ENCODE peak calls at places on chromosomes 1 and 21, in five cellular contexts. One of them, this sample, is unnamed.

GRCh38 chr21:37478821-37479220 is 112.2 kb downstream of the DYRK1A start:
- DNase-seq in activated CD8-positive, alpha-beta memory T cell treated with anti-CD3 and anti-CD28 coated beads for 24 hours: no peak
- DNase-seq in stimulated activated CD4-positive, alpha-beta T cell treated with anti-CD3 and anti-CD28 coated beads, Interleukin-15, amount 100 ng/mL, for 24 hours: no peak
- DNase-seq in body of pancreas: no peak
- DNase-seq in activated naive CD4-positive, alpha-beta T cell: no peak
- DNase-seq in this sample: no peak

GRCh38 chr1:172778461-172779455 is 119.9 kb downstream of the FASLG start:
- DNase-seq in activated naive CD4-positive, alpha-beta T cell: no peak
- DNase-seq in activated CD8-positive, alpha-beta memory T cell treated with anti-CD3 and anti-CD28 coated beads for 24 hours: no peak
- DNase-seq in stimulated activated CD4-positive, alpha-beta T cell treated with anti-CD3 and anti-CD28 coated beads, Interleukin-15, amount 100 ng/mL, for 24 hours: peak
- DNase-seq in body of pancreas: no peak
- DNase-seq in this sample: no peak

GRCh38 chr1:108881369-108881768 is 4.6 kb downstream of the GPSM2 start:
- DNase-seq in stimulated activated CD4-positive, alpha-beta T cell treated with anti-CD3 and anti-CD28 coated beads, Interleukin-15, amount 100 ng/mL, for 24 hours: no peak
- DNase-seq in activated naive CD4-positive, alpha-beta T cell: no peak
- DNase-seq in activated CD8-positive, alpha-beta memory T cell treated with anti-CD3 and anti-CD28 coated beads for 24 hours: no peak
- DNase-seq in body of pancreas: no peak
- DNase-seq in this sample: no peak

GRCh38 chr1:119714583-119714982 is 2.8 kb downstream of the PHGDH start:
- DNase-seq in activated CD8-positive, alpha-beta memory T cell treated with anti-CD3 and anti-CD28 coated beads for 24 hours: no peak
- DNase-seq in body of pancreas: no peak
- DNase-seq in activated naive CD4-positive, alpha-beta T cell: no peak
- DNase-seq in stimulated activated CD4-positive, alpha-beta T cell treated with anti-CD3 and anti-CD28 coated beads, Interleukin-15, amount 100 ng/mL, for 24 hours: no peak
- DNase-seq in this sample: no peak

GRCh38 chr1:26307363-26307781 is 936 bp upstream of the UBXN11 start:
- DNase-seq in activated naive CD4-positive, alpha-beta T cell: no peak
- DNase-seq in stimulated activated CD4-positive, alpha-beta T cell treated with anti-CD3 and anti-CD28 coated beads, Interleukin-15, amount 100 ng/mL, for 24 hours: peak
- DNase-seq in body of pancreas: no peak
- DNase-seq in activated CD8-positive, alpha-beta memory T cell treated with anti-CD3 and anti-CD28 coated beads for 24 hours: no peak
- DNase-seq in this sample: no peak

GRCh38 chr1:157154940-157155514 is 16.8 kb upstream of the ETV3 start:
- DNase-seq in activated naive CD4-positive, alpha-beta T cell: no peak
- DNase-seq in stimulated activated CD4-positive, alpha-beta T cell treated with anti-CD3 and anti-CD28 coated beads, Interleukin-15, amount 100 ng/mL, for 24 hours: no peak
- DNase-seq in body of pancreas: peak
- DNase-seq in activated CD8-positive, alpha-beta memory T cell treated with anti-CD3 and anti-CD28 coated beads for 24 hours: no peak
- DNase-seq in this sample: no peak

GRCh38 chr1:162191396-162192322 is 122.2 kb downstream of the NOS1AP start:
- DNase-seq in body of pancreas: no peak
- DNase-seq in stimulated activated CD4-positive, alpha-beta T cell treated with anti-CD3 and anti-CD28 coated beads, Interleukin-15, amount 100 ng/mL, for 24 hours: no peak
- DNase-seq in activated CD8-positive, alpha-beta memory T cell treated with anti-CD3 and anti-CD28 coated beads for 24 hours: no peak
- DNase-seq in activated naive CD4-positive, alpha-beta T cell: no peak
- DNase-seq in this sample: no peak

GRCh38 chr1:223258751-223259177 is 105.2 kb downstream of the SUSD4 start:
- DNase-seq in activated CD8-positive, alpha-beta memory T cell treated with anti-CD3 and anti-CD28 coated beads for 24 hours: no peak
- DNase-seq in activated naive CD4-positive, alpha-beta T cell: no peak
- DNase-seq in stimulated activated CD4-positive, alpha-beta T cell treated with anti-CD3 and anti-CD28 coated beads, Interleukin-15, amount 100 ng/mL, for 24 hours: no peak
- DNase-seq in body of pancreas: no peak
- DNase-seq in this sample: no peak

GRCh38 chr1:223052931-223053330 is 90.1 kb downstream of the TLR5 start:
- DNase-seq in activated naive CD4-positive, alpha-beta T cell: no peak
- DNase-seq in stimulated activated CD4-positive, alpha-beta T cell treated with anti-CD3 and anti-CD28 coated beads, Interleukin-15, amount 100 ng/mL, for 24 hours: no peak
- DNase-seq in activated CD8-positive, alpha-beta memory T cell treated with anti-CD3 and anti-CD28 coated beads for 24 hours: no peak
- DNase-seq in body of pancreas: no peak
- DNase-seq in this sample: no peak

GRCh38 chr1:222097646-222098045 is 355.8 kb upstream of the DUSP10 start:
- DNase-seq in body of pancreas: no peak
- DNase-seq in activated naive CD4-positive, alpha-beta T cell: no peak
- DNase-seq in activated CD8-positive, alpha-beta memory T cell treated with anti-CD3 and anti-CD28 coated beads for 24 hours: no peak
- DNase-seq in stimulated activated CD4-positive, alpha-beta T cell treated with anti-CD3 and anti-CD28 coated beads, Interleukin-15, amount 100 ng/mL, for 24 hours: no peak
- DNase-seq in this sample: no peak

GRCh38 chr1:15259608-15260007 is 12.6 kb downstream of the FHAD1 start:
- DNase-seq in activated naive CD4-positive, alpha-beta T cell: no peak
- DNase-seq in activated CD8-positive, alpha-beta memory T cell treated with anti-CD3 and anti-CD28 coated beads for 24 hours: peak
- DNase-seq in stimulated activated CD4-positive, alpha-beta T cell treated with anti-CD3 and anti-CD28 coated beads, Interleukin-15, amount 100 ng/mL, for 24 hours: no peak
- DNase-seq in body of pancreas: no peak
- DNase-seq in this sample: no peak

GRCh38 chr1:22876359-22877111 is 96.1 kb downstream of the LACTBL1 start:
- DNase-seq in body of pancreas: no peak
- DNase-seq in stimulated activated CD4-positive, alpha-beta T cell treated with anti-CD3 and anti-CD28 coated beads, Interleukin-15, amount 100 ng/mL, for 24 hours: no peak
- DNase-seq in activated naive CD4-positive, alpha-beta T cell: no peak
- DNase-seq in activated CD8-positive, alpha-beta memory T cell treated with anti-CD3 and anti-CD28 coated beads for 24 hours: no peak
- DNase-seq in this sample: no peak

GRCh38 chr21:15063821-15064575 is 802 bp downstream of the NRIP1 start:
- DNase-seq in body of pancreas: peak
- DNase-seq in activated CD8-positive, alpha-beta memory T cell treated with anti-CD3 and anti-CD28 coated beads for 24 hours: peak
- DNase-seq in activated naive CD4-positive, alpha-beta T cell: no peak
- DNase-seq in stimulated activated CD4-positive, alpha-beta T cell treated with anti-CD3 and anti-CD28 coated beads, Interleukin-15, amount 100 ng/mL, for 24 hours: peak
- DNase-seq in this sample: no peak

GRCh38 chr1:91402023-91402422 is 2.6 kb downstream of the HFM1 start:
- DNase-seq in activated CD8-positive, alpha-beta memory T cell treated with anti-CD3 and anti-CD28 coated beads for 24 hours: no peak
- DNase-seq in stimulated activated CD4-positive, alpha-beta T cell treated with anti-CD3 and anti-CD28 coated beads, Interleukin-15, amount 100 ng/mL, for 24 hours: no peak
- DNase-seq in activated naive CD4-positive, alpha-beta T cell: no peak
- DNase-seq in body of pancreas: no peak
- DNase-seq in this sample: no peak

GRCh38 chr1:117615474-117615873 is 9.6 kb downstream of the TENT5C start:
- DNase-seq in stimulated activated CD4-positive, alpha-beta T cell treated with anti-CD3 and anti-CD28 coated beads, Interleukin-15, amount 100 ng/mL, for 24 hours: peak
- DNase-seq in activated naive CD4-positive, alpha-beta T cell: no peak
- DNase-seq in body of pancreas: no peak
- DNase-seq in activated CD8-positive, alpha-beta memory T cell treated with anti-CD3 and anti-CD28 coated beads for 24 hours: peak
- DNase-seq in this sample: no peak

GRCh38 chr1:109078317-109078716 is 2.5 kb upstream of the TAF13 start:
- DNase-seq in stimulated activated CD4-positive, alpha-beta T cell treated with anti-CD3 and anti-CD28 coated beads, Interleukin-15, amount 100 ng/mL, for 24 hours: no peak
- DNase-seq in body of pancreas: no peak
- DNase-seq in activated CD8-positive, alpha-beta memory T cell treated with anti-CD3 and anti-CD28 coated beads for 24 hours: no peak
- DNase-seq in activated naive CD4-positive, alpha-beta T cell: no peak
- DNase-seq in this sample: no peak

GRCh38 chr21:44445413-44445812 is 9.9 kb upstream of the LRRC3 start:
- DNase-seq in body of pancreas: no peak
- DNase-seq in activated CD8-positive, alpha-beta memory T cell treated with anti-CD3 and anti-CD28 coated beads for 24 hours: no peak
- DNase-seq in stimulated activated CD4-positive, alpha-beta T cell treated with anti-CD3 and anti-CD28 coated beads, Interleukin-15, amount 100 ng/mL, for 24 hours: no peak
- DNase-seq in activated naive CD4-positive, alpha-beta T cell: no peak
- DNase-seq in this sample: no peak

GRCh38 chr1:185871627-185872150 is 137.5 kb downstream of the HMCN1 start:
- DNase-seq in activated naive CD4-positive, alpha-beta T cell: no peak
- DNase-seq in body of pancreas: no peak
- DNase-seq in stimulated activated CD4-positive, alpha-beta T cell treated with anti-CD3 and anti-CD28 coated beads, Interleukin-15, amount 100 ng/mL, for 24 hours: no peak
- DNase-seq in activated CD8-positive, alpha-beta memory T cell treated with anti-CD3 and anti-CD28 coated beads for 24 hours: no peak
- DNase-seq in this sample: no peak

GRCh38 chr1:194024659-194025058 is 838.2 kb upstream of the B3GALT2 start:
- DNase-seq in body of pancreas: no peak
- DNase-seq in stimulated activated CD4-positive, alpha-beta T cell treated with anti-CD3 and anti-CD28 coated beads, Interleukin-15, amount 100 ng/mL, for 24 hours: no peak
- DNase-seq in activated CD8-positive, alpha-beta memory T cell treated with anti-CD3 and anti-CD28 coated beads for 24 hours: no peak
- DNase-seq in activated naive CD4-positive, alpha-beta T cell: no peak
- DNase-seq in this sample: no peak

GRCh38 chr1:65949933-65950332 is 157.2 kb downstream of the PDE4B start:
- DNase-seq in body of pancreas: no peak
- DNase-seq in activated CD8-positive, alpha-beta memory T cell treated with anti-CD3 and anti-CD28 coated beads for 24 hours: no peak
- DNase-seq in activated naive CD4-positive, alpha-beta T cell: no peak
- DNase-seq in stimulated activated CD4-positive, alpha-beta T cell treated with anti-CD3 and anti-CD28 coated beads, Interleukin-15, amount 100 ng/mL, for 24 hours: no peak
- DNase-seq in this sample: no peak

GRCh38 chr1:19432943-19433609 is 52.3 kb downstream of the CAPZB start:
- DNase-seq in activated naive CD4-positive, alpha-beta T cell: no peak
- DNase-seq in activated CD8-positive, alpha-beta memory T cell treated with anti-CD3 and anti-CD28 coated beads for 24 hours: no peak
- DNase-seq in body of pancreas: no peak
- DNase-seq in stimulated activated CD4-positive, alpha-beta T cell treated with anti-CD3 and anti-CD28 coated beads, Interleukin-15, amount 100 ng/mL, for 24 hours: peak
- DNase-seq in this sample: no peak

GRCh38 chr1:156336242-156336641 is 1.9 kb downstream of the CCT3 start:
- DNase-seq in activated naive CD4-positive, alpha-beta T cell: no peak
- DNase-seq in stimulated activated CD4-positive, alpha-beta T cell treated with anti-CD3 and anti-CD28 coated beads, Interleukin-15, amount 100 ng/mL, for 24 hours: no peak
- DNase-seq in body of pancreas: no peak
- DNase-seq in activated CD8-positive, alpha-beta memory T cell treated with anti-CD3 and anti-CD28 coated beads for 24 hours: no peak
- DNase-seq in this sample: no peak

GRCh38 chr1:230424440-230425251 is 1.5 kb downstream of the PGBD5 start:
- DNase-seq in stimulated activated CD4-positive, alpha-beta T cell treated with anti-CD3 and anti-CD28 coated beads, Interleukin-15, amount 100 ng/mL, for 24 hours: peak
- DNase-seq in activated naive CD4-positive, alpha-beta T cell: no peak
- DNase-seq in body of pancreas: peak
- DNase-seq in activated CD8-positive, alpha-beta memory T cell treated with anti-CD3 and anti-CD28 coated beads for 24 hours: no peak
- DNase-seq in this sample: no peak

GRCh38 chr1:17744666-17745563 is 10.2 kb upstream of the ACTL8 start:
- DNase-seq in activated CD8-positive, alpha-beta memory T cell treated with anti-CD3 and anti-CD28 coated beads for 24 hours: no peak
- DNase-seq in stimulated activated CD4-positive, alpha-beta T cell treated with anti-CD3 and anti-CD28 coated beads, Interleukin-15, amount 100 ng/mL, for 24 hours: no peak
- DNase-seq in body of pancreas: no peak
- DNase-seq in activated naive CD4-positive, alpha-beta T cell: no peak
- DNase-seq in this sample: no peak

GRCh38 chr1:52911541-52911940 is 10.0 kb downstream of the ECHDC2 start:
- DNase-seq in activated naive CD4-positive, alpha-beta T cell: no peak
- DNase-seq in stimulated activated CD4-positive, alpha-beta T cell treated with anti-CD3 and anti-CD28 coated beads, Interleukin-15, amount 100 ng/mL, for 24 hours: no peak
- DNase-seq in body of pancreas: no peak
- DNase-seq in activated CD8-positive, alpha-beta memory T cell treated with anti-CD3 and anti-CD28 coated beads for 24 hours: no peak
- DNase-seq in this sample: no peak

GRCh38 chr1:17244826-17245740 is 3.8 kb upstream of the PADI3 start:
- DNase-seq in activated CD8-positive, alpha-beta memory T cell treated with anti-CD3 and anti-CD28 coated beads for 24 hours: no peak
- DNase-seq in stimulated activated CD4-positive, alpha-beta T cell treated with anti-CD3 and anti-CD28 coated beads, Interleukin-15, amount 100 ng/mL, for 24 hours: no peak
- DNase-seq in activated naive CD4-positive, alpha-beta T cell: no peak
- DNase-seq in body of pancreas: no peak
- DNase-seq in this sample: no peak

GRCh38 chr1:11518016-11518670 is 39.2 kb downstream of the DISP3 start:
- DNase-seq in activated naive CD4-positive, alpha-beta T cell: no peak
- DNase-seq in activated CD8-positive, alpha-beta memory T cell treated with anti-CD3 and anti-CD28 coated beads for 24 hours: no peak
- DNase-seq in body of pancreas: no peak
- DNase-seq in stimulated activated CD4-positive, alpha-beta T cell treated with anti-CD3 and anti-CD28 coated beads, Interleukin-15, amount 100 ng/mL, for 24 hours: no peak
- DNase-seq in this sample: no peak

GRCh38 chr1:30450818-30451233 is 272.6 kb downstream of the MATN1 start:
- DNase-seq in body of pancreas: no peak
- DNase-seq in activated CD8-positive, alpha-beta memory T cell treated with anti-CD3 and anti-CD28 coated beads for 24 hours: no peak
- DNase-seq in stimulated activated CD4-positive, alpha-beta T cell treated with anti-CD3 and anti-CD28 coated beads, Interleukin-15, amount 100 ng/mL, for 24 hours: no peak
- DNase-seq in activated naive CD4-positive, alpha-beta T cell: no peak
- DNase-seq in this sample: no peak

GRCh38 chr21:38269567-38269917 is 12.8 kb downstream of the KCNJ15 start:
- DNase-seq in activated CD8-positive, alpha-beta memory T cell treated with anti-CD3 and anti-CD28 coated beads for 24 hours: no peak
- DNase-seq in stimulated activated CD4-positive, alpha-beta T cell treated with anti-CD3 and anti-CD28 coated beads, Interleukin-15, amount 100 ng/mL, for 24 hours: no peak
- DNase-seq in body of pancreas: no peak
- DNase-seq in activated naive CD4-positive, alpha-beta T cell: no peak
- DNase-seq in this sample: no peak

GRCh38 chr1:238052496-238053266 is 162.0 kb upstream of the ZP4 start:
- DNase-seq in activated naive CD4-positive, alpha-beta T cell: no peak
- DNase-seq in activated CD8-positive, alpha-beta memory T cell treated with anti-CD3 and anti-CD28 coated beads for 24 hours: no peak
- DNase-seq in stimulated activated CD4-positive, alpha-beta T cell treated with anti-CD3 and anti-CD28 coated beads, Interleukin-15, amount 100 ng/mL, for 24 hours: no peak
- DNase-seq in body of pancreas: no peak
- DNase-seq in this sample: no peak

GRCh38 chr1:5473268-5473667 is 519.0 kb downstream of the NPHP4 start:
- DNase-seq in activated naive CD4-positive, alpha-beta T cell: no peak
- DNase-seq in activated CD8-positive, alpha-beta memory T cell treated with anti-CD3 and anti-CD28 coated beads for 24 hours: no peak
- DNase-seq in body of pancreas: no peak
- DNase-seq in stimulated activated CD4-positive, alpha-beta T cell treated with anti-CD3 and anti-CD28 coated beads, Interleukin-15, amount 100 ng/mL, for 24 hours: no peak
- DNase-seq in this sample: no peak

GRCh38 chr1:202821467-202821866 is 10.7 kb downstream of the PCAT6 start:
- DNase-seq in activated naive CD4-positive, alpha-beta T cell: no peak
- DNase-seq in body of pancreas: no peak
- DNase-seq in stimulated activated CD4-positive, alpha-beta T cell treated with anti-CD3 and anti-CD28 coated beads, Interleukin-15, amount 100 ng/mL, for 24 hours: no peak
- DNase-seq in activated CD8-positive, alpha-beta memory T cell treated with anti-CD3 and anti-CD28 coated beads for 24 hours: no peak
- DNase-seq in this sample: no peak

GRCh38 chr1:5950201-5950895 is 41.9 kb downstream of the NPHP4 start:
- DNase-seq in activated CD8-positive, alpha-beta memory T cell treated with anti-CD3 and anti-CD28 coated beads for 24 hours: no peak
- DNase-seq in stimulated activated CD4-positive, alpha-beta T cell treated with anti-CD3 and anti-CD28 coated beads, Interleukin-15, amount 100 ng/mL, for 24 hours: no peak
- DNase-seq in activated naive CD4-positive, alpha-beta T cell: no peak
- DNase-seq in body of pancreas: no peak
- DNase-seq in this sample: no peak

GRCh38 chr1:14849038-14849437 is 250.6 kb downstream of the KAZN start:
- DNase-seq in activated naive CD4-positive, alpha-beta T cell: no peak
- DNase-seq in stimulated activated CD4-positive, alpha-beta T cell treated with anti-CD3 and anti-CD28 coated beads, Interleukin-15, amount 100 ng/mL, for 24 hours: no peak
- DNase-seq in activated CD8-positive, alpha-beta memory T cell treated with anti-CD3 and anti-CD28 coated beads for 24 hours: no peak
- DNase-seq in body of pancreas: no peak
- DNase-seq in this sample: no peak

GRCh38 chr1:7989762-7990428 is 28.4 kb downstream of the PARK7 start:
- DNase-seq in activated naive CD4-positive, alpha-beta T cell: no peak
- DNase-seq in activated CD8-positive, alpha-beta memory T cell treated with anti-CD3 and anti-CD28 coated beads for 24 hours: no peak
- DNase-seq in body of pancreas: no peak
- DNase-seq in stimulated activated CD4-positive, alpha-beta T cell treated with anti-CD3 and anti-CD28 coated beads, Interleukin-15, amount 100 ng/mL, for 24 hours: no peak
- DNase-seq in this sample: no peak